ENCODE peak calls at places on chromosome 4, in five cellular contexts. M, D, J, E and V are unnamed samples.

GRCh38 chr4:123851521-123851920 is 454.9 kb downstream of the SPRY1 start:
- DNase-seq in J (no peak), E (no peak), D (no peak), M (no peak), V (no peak)

GRCh38 chr4:143616771-143617170 is 83.7 kb downstream of the FREM3 start:
- DNase-seq in J (no peak), D (no peak), E (no peak), M (no peak), V (no peak)

GRCh38 chr4:138627096-138627495 is 384.9 kb upstream of the SLC7A11 start:
- DNase-seq in E (no peak), J (no peak), D (no peak), M (no peak), V (no peak)

GRCh38 chr4:84799318-84799717 is 167.2 kb downstream of the WDFY3 start:
- DNase-seq in J (no peak), D (no peak), M (peak), E (no peak), V (no peak)

GRCh38 chr4:21226637-21227538 is 526.6 kb downstream of the PACRGL start:
- DNase-seq in J (no peak), M (peak), D (no peak), E (no peak), V (no peak)

GRCh38 chr4:55851885-55852284 is 1.6 kb upstream of the EXOC1 start:
- DNase-seq in D (peak), M (no peak), J (no peak), E (no peak), V (no peak)

GRCh38 chr4:93829531-93830089 is 1.1 kb downstream of the ATOH1 start:
- DNase-seq in E (no peak), M (no peak), J (no peak), D (no peak), V (no peak)

GRCh38 chr4:26746742-26747351 is 113.8 kb upstream of the STIM2 start:
- DNase-seq in E (no peak), D (no peak), M (no peak), J (no peak), V (no peak)

GRCh38 chr4:41661447-41662076 is 87.0 kb downstream of the PHOX2B start:
- DNase-seq in J (peak), M (peak), D (peak), E (no peak), V (peak)

GRCh38 chr4:24669751-24670150 is 85.4 kb upstream of the DHX15 start:
- DNase-seq in M (no peak), D (no peak), E (no peak), J (no peak), V (no peak)

GRCh38 chr4:107579099-107579498 is 140.9 kb downstream of the PAPSS1 start:
- DNase-seq in E (no peak), J (no peak), M (no peak), D (peak), V (no peak)
- TF ChIP-seq CTCF in E (no peak), J (no peak), M (no peak), D (peak), V (no peak)

DNA sequence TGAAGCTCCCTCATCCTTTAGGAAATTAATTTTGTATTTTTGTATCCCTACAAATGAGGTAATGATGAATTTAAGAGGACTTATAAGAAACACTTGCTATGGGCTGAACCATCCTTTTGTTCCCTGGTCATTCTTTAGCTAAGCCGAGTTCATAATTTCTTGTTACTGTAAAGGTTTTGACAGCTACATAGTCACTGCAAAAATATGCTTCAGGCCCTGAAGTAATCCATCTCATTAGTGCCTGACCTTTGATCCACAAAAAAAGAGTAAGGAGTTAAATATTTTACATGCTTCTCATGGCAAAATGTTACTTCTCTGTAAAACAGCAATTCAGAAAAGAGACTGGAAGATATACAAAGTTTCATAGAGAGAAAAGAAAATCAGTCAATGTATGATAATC is 290.6 kb upstream of the SLIT2 start:
- DNase-seq in D (no peak), M (no peak), E (no peak), J (no peak), V (no peak)
- H3K27ac ChIP-seq in D (no peak), M (no peak), E (no peak), J (no peak), V (no peak)

DNA sequence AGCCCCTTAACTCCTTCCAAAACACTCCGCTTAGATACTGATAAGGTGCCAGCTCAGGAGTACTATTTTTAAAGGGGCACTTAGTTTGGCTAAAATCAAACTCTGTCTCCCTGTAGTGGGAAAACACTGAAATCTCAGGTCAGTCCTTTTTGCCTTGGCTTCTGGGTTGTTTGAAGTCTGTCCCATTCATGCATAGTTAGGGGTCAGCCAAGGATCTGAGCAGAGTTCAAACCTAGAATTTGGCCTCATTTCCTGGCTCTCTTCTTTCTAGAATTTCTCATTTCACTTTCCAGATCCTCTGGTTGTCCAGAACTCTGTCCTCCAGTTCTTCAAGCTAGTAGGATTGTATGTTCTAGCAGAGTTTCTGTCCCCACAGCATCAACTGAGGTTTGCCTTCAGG is 31.5 kb downstream of the NAT8L start:
- DNase-seq in J (no peak), E (no peak), D (no peak), M (no peak), V (no peak)
- TF ChIP-seq POLR2A in J (no peak), E (no peak), D (no peak), M (no peak), V (no peak)

DNA sequence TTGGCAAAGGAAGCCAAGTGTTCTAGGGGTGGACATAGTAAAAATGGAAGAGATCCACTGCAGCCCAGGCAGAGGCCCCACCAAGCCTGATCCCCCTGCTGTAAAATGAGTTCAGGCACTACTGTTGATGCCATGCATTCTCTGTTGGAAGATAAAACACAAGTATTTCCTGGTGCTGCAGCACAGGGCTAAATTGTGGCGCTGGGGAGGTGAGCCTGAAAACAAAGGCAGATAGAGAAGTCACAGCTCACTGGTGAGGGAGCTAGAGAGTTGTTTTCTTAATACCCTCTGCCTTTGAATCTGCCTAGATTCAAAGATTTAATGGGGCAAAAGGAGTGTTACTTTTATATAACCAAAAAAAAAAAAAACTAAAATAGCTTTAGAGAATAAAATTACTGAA is 218.9 kb downstream of the NWD2 start:
- DNase-seq in E (no peak), J (no peak), D (no peak), M (no peak), V (no peak)
- TF ChIP-seq CTCF in E (no peak), J (no peak), D (no peak), M (no peak), V (no peak)

DNA sequence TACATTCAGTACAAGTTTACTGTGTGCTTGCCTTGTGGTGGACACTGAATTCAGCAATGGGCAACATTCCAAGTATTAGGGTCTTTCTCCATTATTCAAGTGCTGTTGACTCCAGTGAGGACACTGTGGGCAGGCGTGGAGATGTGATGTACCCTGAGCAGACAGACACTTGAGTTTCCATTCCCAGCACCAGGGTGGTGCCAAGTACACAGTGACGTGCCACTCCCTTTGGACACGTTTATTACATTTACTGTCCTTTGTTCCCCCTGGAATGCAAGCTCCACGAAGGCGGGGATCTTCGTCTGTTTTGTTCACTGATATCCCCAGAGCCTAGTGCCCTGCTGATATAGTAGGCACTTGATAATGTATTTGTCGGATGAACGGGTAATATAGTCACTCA is 130.5 kb upstream of the STX18 start:
- DNase-seq in D (no peak), M (no peak), E (no peak), J (no peak), V (no peak)
- H3K27ac ChIP-seq in D (no peak), M (no peak), E (no peak), J (no peak), V (no peak)